ENCODE peak calls at places on chromosomes 13 and 19, in ten cellular contexts. D, N, T, V, S, U, A, M, O and E are unnamed samples.

GRCh38 chr19:46785054-46785979 is 3.1 kb downstream of the SLC1A5 start:
- DNase-seq in D (no peak), N (no peak), T (no peak), V (no peak), S (peak), U (no peak), A (no peak), M (peak), O (no peak), E (no peak)

GRCh38 chr19:40357655-40358054 is 9.2 kb downstream of the PLD3 start:
- DNase-seq in D (no peak), N (no peak), T (no peak), V (no peak), S (no peak), U (no peak), A (no peak), M (no peak), O (no peak), E (no peak)

GRCh38 chr19:42291437-42291815 is 10.5 kb upstream of the PRR19 start:
- DNase-seq in D (no peak), N (no peak), T (no peak), V (no peak), S (no peak), U (no peak), A (no peak), M (no peak), O (no peak), E (no peak)

GRCh38 chr13:113742000-113742441 is 17.0 kb upstream of the TMEM255B start:
- DNase-seq in D (peak), N (no peak), T (peak), V (no peak), S (peak), U (no peak), A (no peak), M (peak), O (no peak), E (peak)

GRCh38 chr19:28522545-28522922 is 690.4 kb downstream of the UQCRFS1 start:
- DNase-seq in D (no peak), N (no peak), T (no peak), V (no peak), S (no peak), U (no peak), A (no peak), M (no peak), O (no peak), E (no peak)

GRCh38 chr13:109126973-109127615 is 497.7 kb downstream of the MYO16 start:
- DNase-seq in D (no peak), N (no peak), T (no peak), V (no peak), S (no peak), U (no peak), A (no peak), M (no peak), O (no peak), E (peak)

GRCh38 chr13:99655351-99656091 is 154.2 kb downstream of the TM9SF2 start:
- DNase-seq in D (no peak), N (no peak), T (no peak), V (no peak), S (no peak), U (no peak), A (no peak), M (peak), O (no peak), E (no peak)

GRCh38 chr19:58196911-58197616 is 14.2 kb downstream of the ZNF274 start:
- DNase-seq in D (no peak), N (no peak), T (no peak), V (no peak), S (no peak), U (no peak), A (no peak), M (peak), O (no peak), E (no peak)

GRCh38 chr13:31774186-31774585 is 34.9 kb downstream of the RXFP2 start:
- DNase-seq in D (no peak), N (no peak), T (no peak), V (no peak), S (no peak), U (no peak), A (no peak), M (peak), O (no peak), E (no peak)

GRCh38 chr13:105642511-105642958 is 892.9 kb downstream of the EFNB2 start:
- DNase-seq in D (no peak), N (no peak), T (no peak), V (no peak), S (no peak), U (no peak), A (no peak), M (no peak), O (no peak), E (no peak)

GRCh38 chr19:34963531-34964406 is at the start of gene ZNF792:
- DNase-seq in D (no peak), N (peak), T (peak), V (peak), S (peak), U (peak), A (peak), M (peak), O (peak), E (peak)

GRCh38 chr13:113854238-113855011 is 9.5 kb downstream of the GAS6 start:
- DNase-seq in D (peak), N (peak), T (no peak), V (no peak), S (peak), U (no peak), A (no peak), M (peak), O (no peak), E (peak)

GRCh38 chr13:45511310-45512147 is 46.8 kb downstream of the COG3 start:
- DNase-seq in D (peak), N (no peak), T (peak), V (no peak), S (peak), U (peak), A (no peak), M (peak), O (peak), E (no peak)

GRCh38 chr13:41259875-41260501 is 3.4 kb downstream of the MTRF1 start:
- DNase-seq in D (no peak), N (no peak), T (no peak), V (no peak), S (no peak), U (no peak), A (no peak), M (no peak), O (no peak), E (no peak)